ENCODE peak calls at places on chromosomes 16 and 17, in four cellular contexts. I is IMR-90, F is neuronal stem cell, V is H9. K is an unnamed sample.

GRCh38 chr16:578870-579405 is 9.2 kb downstream of the PIGQ start:
- DNase-seq in I (peak; percentile 65), F (peak; percentile 71), V (peak; percentile 85), K (peak; percentile 82)

GRCh38 chr16:73527191-73527590 is 479.3 kb upstream of the ZFHX3 start:
- DNase-seq in I (peak; percentile 1), F (no peak), V (no peak), K (no peak)

GRCh38 chr16:12054396-12054795 is 77.9 kb downstream of the SNX29 start:
- DNase-seq in I (no peak), F (no peak), V (no peak), K (no peak)

GRCh38 chr17:62713096-62713870 is 85.8 kb downstream of the MRC2 start:
- DNase-seq in I (no peak), F (no peak), V (peak; percentile 70), K (no peak)

GRCh38 chr16:89102777-89103073 is 9.1 kb downstream of the ACSF3 start:
- DNase-seq in I (no peak), F (no peak), V (no peak), K (no peak)

GRCh38 chr17:70187383-70187782 is 18.1 kb downstream of the KCNJ2 start:
- DNase-seq in I (peak; percentile 67), F (no peak), V (no peak), K (no peak)

GRCh38 chr17:60390881-60391418 is 983 bp downstream of the USP32 start:
- DNase-seq in I (peak; percentile 33), F (peak; percentile 23), V (no peak), K (peak; percentile 76)

GRCh38 chr17:14318906-14319205 is 18.0 kb downstream of the HS3ST3B1 start:
- DNase-seq in I (no peak), F (no peak), V (no peak), K (no peak)

GRCh38 chr17:76179496-76180467 is 38.7 kb upstream of the FOXJ1 start:
- DNase-seq in I (peak; percentile 50), F (no peak), V (no peak), K (peak; percentile 37)

GRCh38 chr17:16448490-16448889 is 33.1 kb downstream of the TRPV2 start:
- DNase-seq in I (no peak), F (no peak), V (no peak), K (no peak)

GRCh38 chr16:75244225-75244792 is 7.1 kb downstream of the BCAR1 start:
- DNase-seq in I (peak; percentile 72), F (no peak), V (no peak), K (peak; percentile 74)

GRCh38 chr16:67169642-67170167 is 633 bp upstream of the NOL3 start:
- DNase-seq in I (no peak), F (no peak), V (peak; percentile 89), K (peak; percentile 49)

GRCh38 chr17:76446449-76447231 is 6.3 kb downstream of the UBE2O start:
- DNase-seq in I (peak; percentile 92), F (no peak), V (peak; percentile 56), K (peak; percentile 97)

GRCh38 chr17:4326608-4327007 is 39.9 kb downstream of the UBE2G1 start:
- DNase-seq in I (peak; percentile 32), F (no peak), V (no peak), K (no peak)

GRCh38 chr16:21646721-21647561 is 5.5 kb downstream of the IGSF6 start:
- DNase-seq in I (no peak), F (no peak), V (no peak), K (peak; percentile 86)

GRCh38 chr16:14284371-14284770 is 213.3 kb downstream of the MRTFB start:
- DNase-seq in I (no peak), F (no peak), V (peak; percentile 36), K (no peak)

GRCh38 chr16:15703029-15703736 is 53.1 kb downstream of the NDE1 start:
- DNase-seq in I (no peak), F (no peak), V (no peak), K (peak; percentile 49)

GRCh38 chr17:36933174-36934143 is 3.8 kb upstream of the LHX1 start:
- DNase-seq in I (no peak), F (no peak), V (peak; percentile 41), K (no peak)

GRCh38 chr16:11585460-11586374 is 1.0 kb downstream of the LITAF start:
- DNase-seq in I (peak; percentile 33), F (no peak), V (no peak), K (peak; percentile 43)

GRCh38 chr17:5584383-5584951 is at the start of gene NLRP1:
- DNase-seq in I (peak; percentile 92), F (no peak), V (peak; percentile 81), K (peak; percentile 91)

GRCh38 chr16:57092786-57093301 is 461 bp downstream of the CPNE2 start:
- DNase-seq in I (no peak), F (no peak), V (peak; percentile 55), K (peak; percentile 42)

GRCh38 chr16:66103245-66103644 is 263.2 kb upstream of the CDH5 start:
- DNase-seq in I (peak; percentile 58), F (no peak), V (no peak), K (peak; percentile 74)

GRCh38 chr16:18958621-18959578 is 24.8 kb upstream of the TMC7 start:
- DNase-seq in I (peak; percentile 3), F (no peak), V (no peak), K (peak; percentile 48)

GRCh38 chr16:84360170-84360569 is 8.2 kb upstream of the ATP2C2 start:
- DNase-seq in I (peak; percentile 25), F (no peak), V (no peak), K (no peak)

GRCh38 chr17:61600621-61601020 is 9.6 kb upstream of the NACA2 start:
- DNase-seq in I (no peak), F (no peak), V (no peak), K (no peak)

GRCh38 chr17:47949951-47950350 is 7.7 kb downstream of the PRR15L start:
- DNase-seq in I (no peak), F (no peak), V (no peak), K (no peak)

GRCh38 chr16:85520853-85521736 is 92.0 kb upstream of the GSE1 start:
- DNase-seq in I (no peak), F (no peak), V (no peak), K (no peak)

GRCh38 chr16:85517780-85518179 is 95.3 kb upstream of the GSE1 start:
- DNase-seq in I (no peak), F (no peak), V (no peak), K (no peak)

GRCh38 chr16:85521737-85522042 is 91.4 kb upstream of the GSE1 start:
- DNase-seq in I (no peak), F (no peak), V (no peak), K (no peak)

GRCh38 chr16:85518398-85519049 is 94.6 kb upstream of the GSE1 start:
- DNase-seq in I (no peak), F (no peak), V (no peak), K (no peak)

GRCh38 chr16:85519540-85520231 is 93.4 kb upstream of the GSE1 start:
- DNase-seq in I (no peak), F (no peak), V (no peak), K (no peak)
- H3K14ac ChIP-seq in I (no peak overlapping the region), F (no peak overlapping the region), V (no peak overlapping the region), K (no peak overlapping the region)

GRCh38 chr17:17832040-17832363 is 4.8 kb downstream of the SREBF1 start:
- DNase-seq in I (no peak), F (no peak), V (no peak), K (no peak)
- H3K14ac ChIP-seq in I (no peak overlapping the region), F (no peak overlapping the region), V (no peak overlapping the region), K (no peak overlapping the region)

GRCh38 chr17:63741251-63742049 is at the start of gene STRADA:
- DNase-seq in I (peak; percentile 95), F (peak; percentile 94), V (peak; percentile 100), K (peak; percentile 97)
- H3K14ac ChIP-seq in I (peak within 1 kb of the TSS; percentile 88), F (peak within 1 kb of the TSS; percentile 98), V (peak within 1 kb of the TSS; percentile 92), K (peak within 1 kb of the TSS; percentile 37)

GRCh38 chr17:57689254-57689653 is 55.8 kb downstream of the CCDC182 start:
- DNase-seq in I (no peak), F (no peak), V (no peak), K (no peak)

GRCh38 chr17:57685499-57686132 is 59.5 kb downstream of the CCDC182 start:
- DNase-seq in I (no peak), F (no peak), V (no peak), K (no peak)

GRCh38 chr17:57687642-57688041 is 57.5 kb downstream of the CCDC182 start:
- DNase-seq in I (no peak), F (no peak), V (no peak), K (no peak)

GRCh38 chr17:57682667-57683066 is 62.4 kb downstream of the CCDC182 start:
- DNase-seq in I (no peak), F (no peak), V (no peak), K (no peak)

DNA sequence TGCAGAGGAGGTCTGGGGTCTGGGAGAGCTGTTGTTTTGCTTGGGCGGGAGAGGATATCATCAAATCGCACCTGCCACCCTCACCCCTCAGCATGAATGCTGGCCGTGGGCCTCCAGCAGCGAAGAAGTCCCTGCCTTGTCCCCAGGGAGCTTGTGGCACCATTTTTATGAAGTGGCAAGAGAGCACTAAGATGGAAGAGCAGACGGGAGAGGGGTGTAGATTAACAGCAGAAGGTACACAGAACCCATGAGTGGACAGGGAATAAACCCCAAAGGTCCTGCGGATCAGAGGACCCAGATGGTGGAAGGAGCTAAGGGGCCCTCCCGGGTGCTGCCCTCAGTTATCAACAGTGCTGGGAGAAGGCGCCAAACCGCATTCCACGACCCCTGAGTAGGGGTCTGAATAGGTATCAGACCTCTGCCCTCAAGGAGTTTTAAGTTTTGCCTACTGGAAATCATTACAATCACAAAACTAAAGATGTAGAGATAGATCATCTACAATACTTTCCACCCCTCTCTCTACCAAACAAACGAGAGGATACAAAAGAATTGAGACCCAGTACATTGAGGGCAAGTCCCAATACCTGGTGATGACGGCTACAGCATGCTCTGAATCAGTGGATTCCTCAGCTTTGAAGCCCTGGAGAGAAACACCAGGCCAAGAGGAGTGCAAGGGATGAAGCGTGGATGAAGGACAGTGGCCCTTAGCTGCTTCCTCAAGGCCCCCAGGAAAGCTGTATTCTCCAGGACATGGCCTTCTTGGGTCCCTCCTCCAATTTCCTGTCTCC is 60.2 kb downstream of the CCDC182 start:
- DNase-seq in I (no peak), F (no peak), V (no peak), K (no peak)
- H3K14ac ChIP-seq in I (no peak overlapping the region), F (no peak overlapping the region), V (no peak overlapping the region), K (no peak overlapping the region)

GRCh38 chr17:82883461-82884031 is 43.7 kb upstream of the ZNF750 start:
- DNase-seq in I (no peak), F (no peak), V (no peak), K (no peak)
- H3K14ac ChIP-seq in I (no peak overlapping the region), F (no peak overlapping the region), V (no peak overlapping the region), K (no peak overlapping the region)

GRCh38 chr17:49229076-49229804 is 1.3 kb downstream of the PHOSPHO1 start:
- DNase-seq in I (no peak), F (no peak), V (no peak), K (no peak)
- H3K14ac ChIP-seq in I (no peak overlapping the region), F (no peak overlapping the region), V (no peak overlapping the region), K (no peak overlapping the region)